ENCODE peak calls at places on chromosomes 1 and 21, in nine cellular contexts. N is PC-3, R is B cell, S is omental fat pad, U is stomach, Y is neural crest cell, D is WTC11, E is pancreas, L is endodermal cell. F is an unnamed sample.

GRCh38 chr21:17554619-17555472 is 42.0 kb downstream of the CXADR start:
- DNase-seq in N (peak), R (no peak), S (no peak), U (no peak), Y (no peak), D (no peak), E (no peak), L (no peak), F (no peak)

GRCh38 chr1:201640624-201641023 is 101.7 kb downstream of the NAV1 start:
- DNase-seq in N (no peak), R (no peak), S (no peak), U (no peak), Y (no peak), D (no peak), E (no peak), L (no peak), F (no peak)

GRCh38 chr1:108583757-108584156 is 23.9 kb downstream of the EEIG2 start:
- DNase-seq in N (no peak), R (no peak), S (no peak), U (no peak), Y (no peak), D (no peak), E (no peak), L (no peak), F (no peak)

GRCh38 chr1:40409467-40409866 is 35.9 kb downstream of the SMAP2 start:
- DNase-seq in N (no peak), R (no peak), S (no peak), U (no peak), Y (no peak), D (no peak), E (no peak), L (no peak), F (no peak)

GRCh38 chr1:231872461-231872910 is 245.9 kb downstream of the DISC1 start:
- DNase-seq in N (peak), R (no peak), S (no peak), U (no peak), Y (no peak), D (no peak), E (no peak), L (no peak), F (no peak)

GRCh38 chr1:117339866-117340357 is 27.3 kb upstream of the MAN1A2 start:
- DNase-seq in N (peak), R (no peak), S (no peak), U (no peak), Y (no peak), D (no peak), E (no peak), L (peak), F (no peak)

GRCh38 chr1:73803380-73803779 is 394.6 kb downstream of the LRRIQ3 start:
- DNase-seq in N (peak), R (no peak), S (no peak), U (no peak), Y (no peak), D (no peak), E (no peak), L (no peak), F (no peak)

GRCh38 chr1:75522389-75522788 is 88.5 kb downstream of the SLC44A5 start:
- DNase-seq in N (no peak), R (no peak), S (no peak), U (no peak), Y (no peak), D (no peak), E (no peak), L (peak), F (no peak)

GRCh38 chr1:160398823-160399222 is 1.5 kb upstream of the VANGL2 start:
- DNase-seq in N (peak), R (no peak), S (no peak), U (no peak), Y (no peak), D (no peak), E (no peak), L (no peak), F (no peak)

GRCh38 chr1:228075801-228076271 is 6.7 kb upstream of the ARF1 start:
- DNase-seq in N (no peak), R (no peak), S (no peak), U (peak), Y (no peak), D (no peak), E (peak), L (no peak), F (no peak)

GRCh38 chr1:2499986-2500596 is 24.0 kb downstream of the PLCH2 start:
- DNase-seq in N (no peak), R (no peak), S (no peak), U (no peak), Y (no peak), D (no peak), E (no peak), L (no peak), F (no peak)

GRCh38 chr1:229608590-229608989 is 17.3 kb downstream of the TAF5L start:
- DNase-seq in N (no peak), R (no peak), S (no peak), U (no peak), Y (no peak), D (no peak), E (no peak), L (no peak), F (no peak)

GRCh38 chr1:198265073-198265661 is 108.4 kb downstream of the NEK7 start:
- DNase-seq in N (no peak), R (no peak), S (no peak), U (peak), Y (no peak), D (no peak), E (no peak), L (no peak), F (no peak)

GRCh38 chr1:16984717-16985116 is 4.3 kb upstream of the MFAP2 start:
- DNase-seq in N (peak), R (no peak), S (peak), U (no peak), Y (no peak), D (no peak), E (peak), L (no peak), F (no peak)

GRCh38 chr1:221850788-221851187 is 108.9 kb upstream of the DUSP10 start:
- DNase-seq in N (no peak), R (no peak), S (no peak), U (no peak), Y (no peak), D (no peak), E (no peak), L (no peak), F (no peak)

GRCh38 chr1:116833655-116834054 is 76.1 kb upstream of the PTGFRN start:
- DNase-seq in N (no peak), R (no peak), S (no peak), U (no peak), Y (no peak), D (no peak), E (no peak), L (no peak), F (no peak)

GRCh38 chr1:247456914-247457638 is 828 bp downstream of the OR2B11 start:
- DNase-seq in N (no peak), R (no peak), S (no peak), U (no peak), Y (no peak), D (no peak), E (no peak), L (no peak), F (no peak)

GRCh38 chr1:169779970-169780369 is 14.7 kb downstream of the METTL18 start:
- DNase-seq in N (peak), R (no peak), S (no peak), U (no peak), Y (no peak), D (no peak), E (no peak), L (no peak), F (no peak)

GRCh38 chr1:8570435-8570834 is 247.0 kb downstream of the RERE start:
- DNase-seq in N (no peak), R (no peak), S (no peak), U (no peak), Y (no peak), D (no peak), E (no peak), L (no peak), F (no peak)

GRCh38 chr1:86507935-86508582 is 38.8 kb upstream of the CLCA4 start:
- DNase-seq in N (peak), R (no peak), S (no peak), U (no peak), Y (no peak), D (peak), E (no peak), L (peak), F (no peak)

GRCh38 chr1:72567511-72567910 is 285.2 kb upstream of the NEGR1 start:
- DNase-seq in N (no peak), R (no peak), S (no peak), U (no peak), Y (no peak), D (no peak), E (no peak), L (no peak), F (no peak)

GRCh38 chr1:85406887-85407593 is 57.9 kb downstream of the DDAH1 start:
- DNase-seq in N (peak), R (no peak), S (no peak), U (peak), Y (no peak), D (no peak), E (no peak), L (no peak), F (no peak)

GRCh38 chr21:43196789-43197188 is 28.0 kb downstream of the CRYAA start:
- DNase-seq in N (peak), R (no peak), S (no peak), U (peak), Y (no peak), D (peak), E (peak), L (peak), F (peak)

GRCh38 chr1:200118779-200119505 is 91.4 kb downstream of the NR5A2 start:
- DNase-seq in N (no peak), R (no peak), S (no peak), U (no peak), Y (no peak), D (no peak), E (no peak), L (no peak), F (no peak)

GRCh38 chr1:153880024-153880423 is 42.7 kb downstream of the GATAD2B start:
- DNase-seq in N (no peak), R (no peak), S (no peak), U (no peak), Y (no peak), D (no peak), E (no peak), L (no peak), F (no peak)

GRCh38 chr1:230752407-230752806 is 5.2 kb downstream of the CAPN9 start:
- DNase-seq in N (peak), R (no peak), S (no peak), U (peak), Y (no peak), D (peak), E (no peak), L (peak), F (no peak)

GRCh38 chr1:211783266-211783665 is 47.3 kb downstream of the LPGAT1 start:
- DNase-seq in N (no peak), R (no peak), S (no peak), U (no peak), Y (no peak), D (no peak), E (no peak), L (no peak), F (no peak)

GRCh38 chr1:28646040-28646439 is 2.4 kb upstream of the RNU11 start:
- DNase-seq in N (no peak), R (no peak), S (no peak), U (no peak), Y (no peak), D (no peak), E (no peak), L (no peak), F (no peak)

GRCh38 chr1:28642056-28642846 is 616 bp downstream of the TAF12 start:
- DNase-seq in N (peak), R (no peak), S (no peak), U (no peak), Y (peak), D (no peak), E (no peak), L (no peak), F (no peak)

GRCh38 chr1:28640766-28641165 is 2.1 kb downstream of the TAF12 start:
- DNase-seq in N (peak), R (no peak), S (no peak), U (no peak), Y (no peak), D (no peak), E (no peak), L (peak), F (no peak)

GRCh38 chr1:28648493-28649238 is at the start of gene RNU11:
- DNase-seq in N (peak), R (peak), S (peak), U (peak), Y (peak), D (peak), E (peak), L (peak), F (peak)

DNA sequence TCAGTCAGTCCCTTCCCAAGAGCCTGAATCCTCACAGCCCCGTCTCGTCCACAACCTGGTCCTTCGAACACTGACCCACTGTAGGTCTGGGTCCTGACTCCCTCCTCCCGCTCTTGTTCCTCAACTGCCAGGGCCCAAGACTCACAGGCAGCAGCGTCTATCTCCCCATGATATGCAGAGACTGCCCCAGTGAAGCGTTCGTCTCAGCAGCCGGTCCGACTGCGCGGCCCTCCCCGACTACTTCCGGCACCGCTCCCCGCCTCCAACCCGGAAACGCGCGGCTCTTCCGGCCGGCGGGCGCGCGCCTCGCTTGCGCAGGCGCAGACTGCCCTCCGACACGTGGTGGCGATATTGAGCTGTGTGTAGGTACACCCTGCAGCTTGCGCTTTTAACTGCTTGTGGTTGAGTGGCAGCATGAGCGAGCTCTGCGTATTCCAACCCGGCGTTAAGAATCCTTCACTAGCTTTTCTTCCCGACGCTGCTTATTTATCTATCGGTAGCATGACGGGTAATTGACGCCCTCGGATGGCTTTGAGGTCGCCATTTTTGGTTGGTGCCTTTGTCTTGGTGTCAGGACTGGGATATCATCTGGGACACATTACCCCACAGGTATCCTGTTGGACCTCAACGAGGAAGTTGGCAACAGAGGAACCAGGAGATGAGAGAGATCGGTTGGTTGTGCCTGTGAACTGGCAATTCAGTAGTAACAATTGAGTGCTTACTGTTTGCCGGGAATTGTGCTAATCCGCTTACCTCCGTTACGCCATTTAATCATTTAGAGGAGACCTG is at the start of gene TAF12:
- DNase-seq in N (peak), R (peak), S (peak), U (peak), Y (peak), D (peak), E (peak), L (peak), F (peak)
- TF ChIP-seq CTCF in N (peak), R (peak), S (no peak), U (peak), Y (no peak), D (peak), E (no peak), L (peak), F (peak)

GRCh38 chr21:44310628-44311027 is 10.8 kb downstream of the PFKL start:
- DNase-seq in N (no peak), R (no peak), S (no peak), U (no peak), Y (no peak), D (no peak), E (no peak), L (no peak), F (no peak)
- TF ChIP-seq CTCF in N (no peak), R (no peak), S (no peak), U (no peak), Y (no peak), D (no peak), E (no peak), L (peak), F (no peak)

GRCh38 chr1:5165747-5166146 is 511.3 kb downstream of the AJAP1 start:
- DNase-seq in N (no peak), R (no peak), S (no peak), U (no peak), Y (no peak), D (no peak), E (no peak), L (no peak), F (no peak)

GRCh38 chr1:5156416-5156815 is 502.0 kb downstream of the AJAP1 start:
- DNase-seq in N (no peak), R (no peak), S (no peak), U (no peak), Y (no peak), D (no peak), E (no peak), L (no peak), F (no peak)

GRCh38 chr1:5164155-5164554 is 509.7 kb downstream of the AJAP1 start:
- DNase-seq in N (no peak), R (no peak), S (no peak), U (no peak), Y (no peak), D (no peak), E (no peak), L (no peak), F (no peak)

GRCh38 chr1:5161372-5161771 is 507.0 kb downstream of the AJAP1 start:
- DNase-seq in N (no peak), R (no peak), S (no peak), U (no peak), Y (no peak), D (no peak), E (no peak), L (peak), F (no peak)
- TF ChIP-seq CTCF in N (no peak), R (no peak), S (no peak), U (no peak), Y (peak), D (no peak), E (no peak), L (peak), F (peak)

GRCh38 chr21:31755027-31755426 is 23.1 kb upstream of the SCAF4 start:
- DNase-seq in N (no peak), R (no peak), S (no peak), U (no peak), Y (no peak), D (no peak), E (no peak), L (no peak), F (no peak)

GRCh38 chr21:31752352-31752751 is 20.4 kb upstream of the SCAF4 start:
- DNase-seq in N (peak), R (no peak), S (no peak), U (no peak), Y (no peak), D (no peak), E (no peak), L (no peak), F (no peak)

GRCh38 chr21:31754561-31754960 is 22.6 kb upstream of the SCAF4 start:
- DNase-seq in N (no peak), R (no peak), S (no peak), U (no peak), Y (no peak), D (no peak), E (no peak), L (no peak), F (no peak)

GRCh38 chr21:31752967-31753366 is 21.0 kb upstream of the SCAF4 start:
- DNase-seq in N (no peak), R (no peak), S (no peak), U (no peak), Y (no peak), D (no peak), E (no peak), L (no peak), F (no peak)

GRCh38 chr21:31753949-31754348 is 22.0 kb upstream of the SCAF4 start:
- DNase-seq in N (no peak), R (no peak), S (no peak), U (no peak), Y (no peak), D (no peak), E (no peak), L (peak), F (no peak)
- TF ChIP-seq CTCF in N (no peak), R (no peak), S (no peak), U (no peak), Y (no peak), D (no peak), E (no peak), L (no peak), F (no peak)

GRCh38 chr1:53557369-53557768 is 98.2 kb downstream of the DMRTB1 start:
- DNase-seq in N (no peak), R (no peak), S (no peak), U (no peak), Y (no peak), D (peak), E (no peak), L (no peak), F (no peak)
- TF ChIP-seq CTCF in N (no peak), R (no peak), S (no peak), U (no peak), Y (no peak), D (no peak), E (no peak), L (no peak), F (no peak)

DNA sequence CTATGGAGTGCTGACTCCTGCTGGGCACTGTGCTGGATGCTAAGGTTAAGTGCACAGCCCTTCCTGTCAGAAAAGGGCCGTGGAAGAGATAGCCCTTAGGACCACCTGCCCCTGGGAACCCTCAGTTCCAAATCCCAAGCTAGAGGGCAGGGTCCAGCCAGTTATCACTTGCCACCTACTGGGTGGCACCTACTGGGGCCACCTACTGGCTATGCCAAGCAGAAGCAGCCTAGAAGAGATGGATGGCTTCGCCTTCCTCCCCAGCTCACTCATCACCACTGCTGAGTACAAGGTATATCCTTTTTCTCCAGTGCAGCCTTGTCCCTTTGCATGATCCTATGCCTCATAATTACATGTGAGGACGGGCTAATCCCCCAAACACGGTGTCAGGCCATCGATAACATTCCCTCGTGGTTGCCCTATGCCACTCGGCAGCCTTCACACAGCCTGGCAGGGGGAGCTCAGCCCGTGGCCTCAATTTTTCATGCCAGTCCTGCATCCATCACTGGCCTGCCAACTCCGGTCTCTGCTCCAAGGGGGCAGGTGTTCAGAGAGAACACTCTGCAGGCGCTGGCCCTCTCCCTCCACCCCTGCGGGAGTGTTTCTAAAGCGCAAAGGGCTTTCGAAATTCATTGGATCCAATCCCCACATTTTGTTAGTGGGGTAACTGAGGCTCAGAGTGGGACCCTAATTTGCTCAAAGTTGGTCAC is 49.0 kb downstream of the SYT2 start:
- DNase-seq in N (peak), R (no peak), S (no peak), U (no peak), Y (no peak), D (no peak), E (no peak), L (no peak), F (no peak)
- TF ChIP-seq CTCF in N (peak), R (peak), S (no peak), U (no peak), Y (peak), D (no peak), E (no peak), L (peak), F (no peak)

DNA sequence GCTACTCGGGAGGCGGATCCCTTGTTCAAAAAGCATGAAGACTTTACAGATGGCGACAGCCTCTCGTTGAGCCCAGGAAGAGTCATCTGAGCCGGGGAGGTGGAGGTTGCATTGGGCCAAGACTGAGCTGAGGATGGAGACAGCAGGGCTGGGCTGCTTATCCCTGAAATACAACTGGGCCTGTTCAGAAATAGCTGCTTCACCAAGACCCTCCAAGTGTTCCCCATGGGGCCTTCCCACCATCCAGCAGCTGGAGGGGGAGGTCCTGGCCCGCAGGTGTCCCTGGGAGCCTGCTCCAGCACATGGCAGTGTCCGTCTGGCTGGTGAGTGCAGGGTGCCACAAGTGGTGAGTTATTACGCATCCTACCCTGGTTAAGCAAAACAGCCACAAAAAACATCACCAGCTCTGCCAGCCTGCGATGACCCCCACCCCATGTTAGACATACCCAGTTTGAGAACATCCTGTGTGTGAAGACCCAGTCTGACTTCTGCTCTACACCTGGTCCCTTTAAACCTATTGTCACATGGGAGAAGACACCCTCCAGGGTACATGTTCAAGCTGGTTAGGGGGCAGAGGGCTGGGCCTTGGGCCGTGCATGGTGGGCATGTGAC is 93.1 kb upstream of the TMPRSS2 start:
- DNase-seq in N (no peak), R (no peak), S (no peak), U (peak), Y (no peak), D (no peak), E (peak), L (peak), F (no peak)
- TF ChIP-seq CTCF in N (no peak), R (no peak), S (no peak), U (no peak), Y (no peak), D (no peak), E (no peak), L (no peak), F (no peak)